ENCODE peak calls at places on chromosomes 7 and 10, in seven cellular contexts. J is kidney, C is left lung, M is testis, I is esophagus squamous epithelium, E is endothelial cell, H is tibial nerve. R is an unnamed sample.
A peak's percentile ranks its signal among the peaks of the same experiment; 100 is the strongest.

GRCh38 chr7:99143853-99144672 is at the start of gene SMURF1:
- DNase-seq in J (peak; percentile 91), C (peak; percentile 93), M (peak; percentile 60), I (no peak), E (peak; percentile 73), H (peak; percentile 35), R (peak; percentile 54)

GRCh38 chr10:72257051-72257892 is 16.5 kb upstream of the DDIT4 start:
- DNase-seq in J (no peak), C (peak; percentile 28), M (no peak), I (no peak), E (no peak), H (no peak), R (peak; percentile 36)

GRCh38 chr10:97518601-97519043 is 19.9 kb downstream of the UBTD1 start:
- DNase-seq in J (no peak), C (no peak), M (no peak), I (no peak), E (no peak), H (no peak), R (no peak)

GRCh38 chr7:83155996-83156395 is 6.7 kb downstream of the PCLO start:
- DNase-seq in J (no peak), C (peak; percentile 25), M (no peak), I (no peak), E (no peak), H (no peak), R (no peak)

GRCh38 chr7:80428161-80429054 is 83.5 kb downstream of the GNAT3 start:
- DNase-seq in J (no peak), C (no peak), M (peak; percentile 28), I (no peak), E (peak; percentile 22), H (peak; percentile 35), R (peak; percentile 79)

GRCh38 chr7:131640686-131641085 is 84.3 kb upstream of the PODXL start:
- DNase-seq in J (no peak), C (no peak), M (no peak), I (no peak), E (no peak), H (no peak), R (no peak)

GRCh38 chr10:8594711-8595110 is 540.2 kb downstream of the GATA3 start:
- DNase-seq in J (no peak), C (no peak), M (no peak), I (no peak), E (no peak), H (no peak), R (no peak)

GRCh38 chr7:82234457-82235049 is 209.0 kb downstream of the CACNA2D1 start:
- DNase-seq in J (no peak), C (no peak), M (no peak), I (no peak), E (no peak), H (no peak), R (peak; percentile 49)

GRCh38 chr7:7772385-7772784 is 54.0 kb upstream of the RPA3 start:
- DNase-seq in J (no peak), C (no peak), M (no peak), I (no peak), E (no peak), H (no peak), R (peak; percentile 58)

GRCh38 chr7:145169908-145170307 is 334.1 kb upstream of the TPK1 start:
- DNase-seq in J (no peak), C (no peak), M (no peak), I (no peak), E (no peak), H (no peak), R (peak; percentile 49)

GRCh38 chr10:50419091-50419490 is 167.8 kb upstream of the ASAH2 start:
- DNase-seq in J (no peak), C (no peak), M (no peak), I (no peak), E (no peak), H (no peak), R (no peak)

GRCh38 chr7:103644319-103644718 is 198.3 kb upstream of the SLC26A5 start:
- DNase-seq in J (no peak), C (no peak), M (no peak), I (no peak), E (no peak), H (no peak), R (no peak)

GRCh38 chr7:103636153-103636552 is 190.1 kb upstream of the SLC26A5 start:
- DNase-seq in J (no peak), C (no peak), M (no peak), I (no peak), E (no peak), H (no peak), R (peak; percentile 24)

GRCh38 chr7:103637080-103637479 is 191.1 kb upstream of the SLC26A5 start:
- DNase-seq in J (no peak), C (no peak), M (no peak), I (no peak), E (no peak), H (no peak), R (peak; percentile 21)

GRCh38 chr7:103637726-103638125 is 191.7 kb upstream of the SLC26A5 start:
- DNase-seq in J (no peak), C (no peak), M (no peak), I (no peak), E (no peak), H (no peak), R (no peak)

GRCh38 chr7:103640031-103640779 is 194.2 kb upstream of the SLC26A5 start:
- DNase-seq in J (no peak), C (no peak), M (no peak), I (no peak), E (no peak), H (no peak), R (no peak)
- TF ChIP-seq CTCF in J (no peak), C (no peak), M (no peak), I (no peak), E (no peak), H (no peak), R (no peak)

DNA sequence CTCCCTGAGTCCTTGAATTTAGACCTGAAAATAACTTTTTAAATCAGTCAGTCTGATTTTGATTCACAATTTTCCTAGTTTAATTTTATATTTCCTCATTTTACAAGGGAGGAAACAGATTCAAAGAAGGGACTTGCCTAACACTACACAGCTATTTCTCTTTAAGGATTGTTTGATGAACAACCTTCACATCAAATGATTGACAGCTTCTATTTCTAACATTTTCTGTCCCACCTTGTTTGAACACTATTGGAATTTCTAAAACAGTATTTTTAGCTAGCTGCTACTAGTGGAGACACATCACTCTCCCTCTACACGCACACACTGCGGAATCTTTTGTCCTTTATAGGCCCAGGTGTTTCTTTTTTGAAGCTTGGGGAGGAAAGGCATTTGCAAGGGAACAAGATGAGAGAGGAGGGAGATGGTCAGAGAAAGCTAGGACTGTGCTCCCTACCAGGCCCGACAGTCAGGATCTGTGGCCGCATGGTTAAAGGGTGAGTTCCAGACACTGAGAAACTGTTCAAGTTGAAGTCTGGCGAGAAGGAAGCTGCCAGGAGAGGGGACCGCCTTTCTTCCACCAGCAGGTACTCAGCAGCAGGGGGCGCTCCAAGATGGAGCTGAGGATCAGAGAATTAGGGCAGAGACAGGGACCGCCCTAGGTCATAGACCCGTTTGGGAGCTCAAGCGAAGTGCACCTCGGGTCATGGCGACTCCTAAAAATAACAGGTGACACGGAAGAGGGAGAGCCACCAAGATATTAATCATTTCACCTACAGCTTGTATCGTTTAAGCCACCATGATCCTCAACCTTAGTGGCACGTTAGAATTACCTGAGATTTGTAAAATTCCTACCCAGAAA is 49.7 kb downstream of the DNAJC12 start:
- DNase-seq in J (no peak), C (peak; percentile 79), M (peak; percentile 81), I (no peak), E (peak; percentile 77), H (peak; percentile 40), R (peak; percentile 47)
- TF ChIP-seq CTCF in J (peak; percentile 44), C (peak; percentile 62), M (peak; percentile 66), I (peak; percentile 27), E (peak; percentile 76), H (peak; percentile 10), R (peak; percentile 39)

DNA sequence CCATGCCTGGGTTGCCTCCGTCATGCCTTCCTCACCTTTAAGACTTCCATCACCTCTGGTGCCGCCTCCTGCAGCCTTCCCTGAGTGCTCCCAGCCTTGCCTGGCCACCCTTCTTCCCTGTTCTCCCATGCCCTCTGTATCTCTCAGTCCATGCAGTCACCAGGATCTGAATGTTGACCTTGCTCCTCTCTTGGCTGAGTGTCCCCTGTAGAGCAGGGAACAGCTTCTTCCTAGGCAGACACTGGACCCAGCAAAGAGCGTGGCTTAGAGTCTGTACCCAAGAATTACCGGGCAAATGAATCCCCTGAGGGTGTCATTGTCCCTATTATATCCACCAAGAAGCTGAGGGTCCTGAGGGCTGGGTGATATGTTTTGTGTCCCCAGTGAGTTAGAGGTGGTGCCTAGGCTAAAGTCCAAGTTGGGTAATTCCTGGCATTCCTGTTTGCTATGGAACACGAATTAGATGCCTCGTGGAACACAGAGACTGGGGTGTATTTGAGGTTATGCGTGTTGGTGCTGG is 505.6 kb downstream of the RPS24 start:
- DNase-seq in J (no peak), C (no peak), M (no peak), I (no peak), E (no peak), H (no peak), R (no peak)
- TF ChIP-seq CTCF in J (no peak), C (no peak), M (no peak), I (no peak), E (no peak), H (no peak), R (no peak)

GRCh38 chr7:140230862-140231778 is 54.3 kb upstream of the KDM7A start:
- DNase-seq in J (peak; percentile 84), C (peak; percentile 85), M (peak; percentile 59), I (no peak), E (peak; percentile 53), H (peak; percentile 23), R (peak; percentile 9)
- TF ChIP-seq CTCF in J (no peak), C (no peak), M (no peak), I (no peak), E (no peak), H (no peak), R (no peak)

GRCh38 chr10:79270471-79271246 is 76.6 kb upstream of the PPIF start:
- DNase-seq in J (no peak), C (peak; percentile 88), M (no peak), I (no peak), E (no peak), H (peak; percentile 55), R (no peak)
- TF ChIP-seq CTCF in J (no peak), C (peak; percentile 16), M (no peak), I (no peak), E (no peak), H (no peak), R (no peak)

GRCh38 chr10:90860790-90861189 is 3.0 kb upstream of the HTR7 start:
- DNase-seq in J (no peak), C (no peak), M (no peak), I (no peak), E (no peak), H (no peak), R (no peak)

GRCh38 chr10:90859321-90859751 is 1.5 kb upstream of the HTR7 start:
- DNase-seq in J (no peak), C (no peak), M (no peak), I (no peak), E (no peak), H (no peak), R (peak; percentile 87)

GRCh38 chr10:90865400-90865799 is 6.4 kb upstream of the RPP30 start:
- DNase-seq in J (no peak), C (no peak), M (no peak), I (no peak), E (peak; percentile 10), H (no peak), R (no peak)

GRCh38 chr10:90866050-90866598 is 5.7 kb upstream of the RPP30 start:
- DNase-seq in J (no peak), C (no peak), M (no peak), I (no peak), E (no peak), H (no peak), R (no peak)

GRCh38 chr10:90862908-90863514 is 5.2 kb upstream of the HTR7 start:
- DNase-seq in J (no peak), C (no peak), M (no peak), I (no peak), E (peak; percentile 16), H (no peak), R (peak; percentile 61)
- TF ChIP-seq CTCF in J (peak; percentile 44), C (peak; percentile 57), M (peak; percentile 35), I (peak; percentile 68), E (peak; percentile 79), H (peak; percentile 54), R (peak; percentile 93)

R was measured in MCF 10A.